ENCODE peak calls at places on chromosomes 2 and 18, in five cellular contexts. J, O, E, B and Q are unnamed samples.

GRCh38 chr2:65402339-65402738 is 30.1 kb downstream of the SPRED2 start:
- DNase-seq in B (peak), E (no peak), O (no peak), J (no peak), Q (no peak)

GRCh38 chr2:190327995-190328394 is 8.4 kb upstream of the HIBCH start:
- DNase-seq in O (no peak), B (no peak), J (no peak), E (no peak), Q (no peak)

GRCh38 chr2:143058795-143059194 is 70.4 kb upstream of the ARHGAP15 start:
- DNase-seq in B (no peak), E (no peak), J (no peak), O (no peak), Q (no peak)

GRCh38 chr2:241771286-241772062 is 5.1 kb upstream of the GAL3ST2 start:
- DNase-seq in E (no peak), O (no peak), J (peak), B (peak), Q (no peak)

GRCh38 chr18:54772081-54772480 is 56.2 kb upstream of the RAB27B start:
- DNase-seq in E (no peak), B (peak), O (no peak), J (no peak), Q (no peak)

GRCh38 chr2:208042041-208042440 is 16.7 kb upstream of the PLEKHM3 start:
- DNase-seq in E (no peak), J (no peak), O (no peak), B (peak), Q (no peak)

GRCh38 chr2:143615617-143616016 is 486.4 kb downstream of the ARHGAP15 start:
- DNase-seq in B (peak), E (no peak), J (no peak), O (no peak), Q (no peak)

GRCh38 chr18:11034816-11035215 is 114.6 kb downstream of the PIEZO2 start:
- DNase-seq in B (peak), O (no peak), E (no peak), J (no peak), Q (no peak)

GRCh38 chr2:167144179-167144898 is 256.1 kb downstream of the XIRP2 start:
- DNase-seq in E (no peak), O (no peak), B (peak), J (no peak), Q (no peak)

GRCh38 chr2:191530618-191531017 is 147.3 kb upstream of the NABP1 start:
- DNase-seq in O (no peak), J (no peak), B (no peak), E (no peak), Q (no peak)

GRCh38 chr2:33292981-33293586 is 183.4 kb upstream of the RASGRP3 start:
- DNase-seq in J (peak), E (no peak), O (no peak), B (peak), Q (no peak)

GRCh38 chr2:201135396-201135795 is 19.4 kb downstream of the CFLAR start:
- DNase-seq in B (no peak), O (no peak), E (no peak), J (no peak), Q (no peak)

GRCh38 chr2:10514743-10515142 is 66.6 kb upstream of the ODC1 start:
- DNase-seq in J (peak), O (no peak), B (peak), E (no peak), Q (no peak)

GRCh38 chr2:196274387-196274809 is 103.0 kb upstream of the STK17B start:
- DNase-seq in B (peak), E (no peak), J (no peak), O (no peak), Q (no peak)

GRCh38 chr2:178800510-178800909 is 6.7 kb downstream of the TTN start:
- DNase-seq in O (no peak), E (no peak), J (no peak), B (no peak), Q (no peak)

GRCh38 chr18:49178736-49179135 is 228.0 kb upstream of the SMAD7 start:
- DNase-seq in B (peak), E (no peak), J (no peak), O (no peak), Q (no peak)

GRCh38 chr2:238406222-238406997 is 20.3 kb upstream of the ASB1 start:
- DNase-seq in E (no peak), J (no peak), O (no peak), B (no peak), Q (no peak)

GRCh38 chr2:238407566-238407965 is 19.2 kb upstream of the ASB1 start:
- DNase-seq in B (no peak), J (no peak), E (no peak), O (no peak), Q (no peak)

GRCh38 chr2:238408615-238409340 is 17.9 kb upstream of the ASB1 start:
- DNase-seq in E (no peak), B (no peak), O (no peak), J (no peak), Q (no peak)

GRCh38 chr2:238404406-238405216 is 22.1 kb upstream of the ASB1 start:
- DNase-seq in O (no peak), B (no peak), E (no peak), J (no peak), Q (no peak)

DNA sequence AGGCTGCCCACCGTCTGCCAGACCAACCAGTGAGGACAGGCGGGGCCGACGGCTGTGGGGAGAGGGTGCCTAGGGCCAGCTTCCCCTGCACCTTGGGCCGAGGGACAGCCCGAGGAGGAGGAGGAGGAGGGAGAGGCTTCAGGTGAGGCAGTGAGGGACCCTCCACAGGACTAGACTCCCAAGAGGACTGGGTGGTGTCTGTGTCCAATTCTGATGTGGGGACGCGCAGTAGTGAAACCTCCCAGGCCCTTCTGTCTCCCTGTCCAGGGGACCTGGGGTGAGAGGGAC is 19.8 kb upstream of the ASB1 start:
- DNase-seq in O (no peak), B (no peak), E (no peak), J (no peak), Q (no peak)
- TF ChIP-seq CTCF in O (no peak), B (no peak), E (no peak), J (no peak), Q (no peak)

DNA sequence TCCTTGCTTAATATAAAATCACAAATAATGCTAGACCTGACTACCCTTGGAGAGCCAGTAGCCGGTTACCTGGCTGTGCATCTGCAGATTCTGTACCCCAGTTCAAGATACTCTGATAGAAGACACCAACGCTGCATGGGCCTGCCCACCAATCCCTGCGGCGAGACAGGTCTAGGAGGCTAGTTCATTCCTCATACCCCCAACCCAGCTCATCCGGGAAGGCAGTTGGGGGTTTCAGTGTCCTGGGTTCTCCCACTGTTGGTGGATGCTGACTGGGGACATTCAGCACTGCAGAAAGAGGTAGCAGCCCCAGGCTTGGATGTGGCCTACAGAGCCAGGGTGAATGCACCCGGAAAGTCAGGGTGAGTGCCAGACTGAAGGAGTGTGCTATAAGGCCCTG is 29.7 kb upstream of the ATP6V1B1 start:
- DNase-seq in E (no peak), J (peak), O (no peak), B (no peak), Q (peak)
- TF ChIP-seq CTCF in E (no peak), J (no peak), O (no peak), B (no peak), Q (no peak)

GRCh38 chr18:23956483-23956882 is 58.1 kb upstream of the TTC39C start:
- DNase-seq in E (no peak), B (no peak), O (no peak), J (no peak), Q (no peak)
- TF ChIP-seq CTCF in E (no peak), B (no peak), O (no peak), J (no peak), Q (no peak)

GRCh38 chr18:9722691-9723090 is 14.6 kb downstream of the RAB31 start:
- DNase-seq in J (no peak), B (no peak), E (no peak), O (no peak), Q (no peak)
- TF ChIP-seq CTCF in J (no peak), B (no peak), E (peak), O (peak), Q (no peak)

DNA sequence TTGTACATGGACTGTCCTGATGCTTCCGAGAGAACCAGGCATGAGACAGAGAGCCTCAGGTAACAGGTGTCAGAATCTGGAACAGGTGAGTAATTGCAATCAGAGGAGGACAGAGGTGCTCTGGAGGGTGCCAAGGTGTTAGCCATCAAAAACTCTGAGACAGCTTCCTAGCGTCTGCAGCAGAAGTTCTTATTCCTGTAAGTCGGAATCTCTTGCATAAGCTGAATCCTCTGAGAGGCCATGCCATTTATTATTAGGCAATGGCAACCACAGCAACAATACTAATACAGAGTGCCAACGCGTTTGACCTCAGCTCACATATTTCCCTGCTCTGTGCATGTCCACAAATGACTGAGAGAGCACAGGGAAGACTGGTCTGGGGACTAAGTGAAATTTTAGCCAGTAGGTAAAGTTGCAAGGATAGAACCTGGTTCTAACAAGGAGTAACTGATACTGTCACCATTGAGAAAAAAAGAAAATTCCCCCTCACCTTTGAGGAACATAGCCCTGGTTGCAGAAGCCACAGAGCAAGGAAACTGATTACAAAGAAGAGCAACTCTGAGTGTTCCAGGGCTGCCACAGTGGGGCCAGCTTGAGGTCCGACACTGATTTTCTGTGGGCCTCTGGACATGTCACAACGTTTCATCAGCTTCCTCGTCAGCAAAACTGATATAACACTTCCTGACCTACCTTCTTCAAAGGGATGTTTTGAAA is 55.1 kb upstream of the ACSL3 start:
- DNase-seq in B (peak), E (no peak), O (no peak), J (no peak), Q (no peak)
- TF ChIP-seq CTCF in B (no peak), E (no peak), O (no peak), J (no peak), Q (no peak)

DNA sequence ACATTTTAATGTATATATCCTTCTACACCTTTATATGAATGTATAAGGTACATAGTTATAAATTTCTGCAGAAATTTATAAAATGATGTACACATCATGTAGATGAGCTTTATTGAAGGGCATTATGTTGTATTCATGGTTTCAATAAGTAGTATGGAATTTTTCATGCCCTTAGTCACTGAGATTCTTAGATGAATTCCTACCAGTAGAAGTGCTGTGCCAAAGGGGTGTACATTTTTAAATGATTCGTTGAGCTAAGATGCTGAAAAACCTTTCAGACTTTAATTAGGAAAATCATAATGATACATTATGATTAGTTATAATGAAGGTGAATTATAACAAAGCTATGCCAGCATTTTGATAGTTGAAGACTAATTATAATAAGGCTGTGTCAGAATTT is 115.2 kb downstream of the ZNF236 start:
- DNase-seq in J (no peak), B (peak), O (no peak), E (no peak), Q (no peak)
- TF ChIP-seq CTCF in J (no peak), B (no peak), O (no peak), E (no peak), Q (no peak)

DNA sequence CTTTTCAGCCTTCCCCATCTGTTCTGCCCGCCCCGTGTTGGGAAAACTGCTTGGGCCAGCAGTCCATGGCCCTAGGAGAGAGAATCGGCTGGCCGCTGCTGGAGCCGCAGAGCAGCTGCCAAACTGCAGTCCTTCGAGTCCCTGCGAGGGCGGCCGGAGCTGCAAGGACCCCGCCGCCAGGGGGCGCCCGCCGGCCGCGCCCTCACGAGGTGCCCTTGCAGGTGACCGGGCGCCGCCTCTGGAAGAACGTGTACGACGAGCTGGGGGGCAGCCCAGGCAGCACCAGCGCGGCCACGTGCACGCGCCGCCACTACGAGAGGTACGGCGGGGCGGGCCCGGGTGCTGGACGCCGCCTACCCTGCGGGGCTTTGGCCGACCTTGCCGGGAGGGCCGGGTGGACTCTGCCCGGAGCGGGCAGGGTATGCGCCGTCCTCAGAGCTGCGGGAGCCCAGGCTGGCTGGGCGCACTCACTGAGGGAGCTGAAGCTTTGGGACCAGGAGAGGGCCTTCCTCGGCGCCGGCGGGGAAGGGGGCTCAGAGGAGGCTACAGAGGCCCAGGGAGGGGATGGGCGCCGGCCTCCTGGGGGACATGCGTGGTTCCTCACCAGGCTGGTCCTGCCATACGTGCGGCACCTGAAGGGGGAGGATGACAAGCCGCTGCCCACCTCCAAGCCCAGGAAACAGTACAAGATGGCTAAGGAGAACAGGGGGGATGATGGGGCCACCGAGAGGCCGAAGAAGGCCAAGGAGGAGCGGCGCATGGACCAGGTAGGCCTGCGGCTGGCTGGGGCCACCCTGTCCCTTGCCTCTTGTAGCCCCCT is 13.6 kb downstream of the ARID5A start:
- DNase-seq in J (peak), O (no peak), B (no peak), E (no peak), Q (no peak)
- TF ChIP-seq CTCF in J (no peak), O (peak), B (no peak), E (no peak), Q (peak)